ENCODE peak calls at places on chromosomes 5 and 9, in six cellular contexts. X is stimulated activated CD4-positive, alpha-beta T cell treated with anti-CD3 and anti-CD28 coated beads, TNF-alpha, amount 100 ng/mL, for 48 hours; S is tibial nerve; M is activated CD4-positive, alpha-beta T cell treated with anti-CD3 and anti-CD28 coated beads for 24 hours; B is Ammon's horn; U is GM23248. I is an unnamed sample.

GRCh38 chr5:135887881-135888614 is 7.6 kb downstream of the IL9 start:
- DNase-seq in X (no peak), S (no peak), M (no peak), B (no peak), U (peak), I (no peak)

GRCh38 chr5:143101134-143101533 is 302.4 kb downstream of the NR3C1 start:
- DNase-seq in X (no peak), S (no peak), M (no peak), B (no peak), U (no peak), I (no peak)

GRCh38 chr5:172086312-172086975 is 80.0 kb upstream of the FBXW11 start:
- DNase-seq in X (no peak), S (no peak), M (no peak), B (no peak), U (no peak), I (no peak)

GRCh38 chr5:132506094-132506692 is 15.6 kb upstream of the IRF1 start:
- DNase-seq in X (no peak), S (no peak), M (no peak), B (peak), U (peak), I (no peak)

GRCh38 chr5:66796306-66797292 is 200.4 kb downstream of the MAST4 start:
- DNase-seq in X (no peak), S (no peak), M (no peak), B (no peak), U (peak), I (no peak)

GRCh38 chr5:92886751-92887150 is 694.3 kb downstream of the NR2F1-AS1 start:
- DNase-seq in X (no peak), S (no peak), M (no peak), B (no peak), U (no peak), I (no peak)

GRCh38 chr9:14775917-14776316 is 53.4 kb upstream of the CER1 start:
- DNase-seq in X (no peak), S (no peak), M (no peak), B (no peak), U (no peak), I (no peak)

GRCh38 chr5:77638204-77638762 is at the start of gene OTP:
- DNase-seq in X (no peak), S (no peak), M (no peak), B (no peak), U (no peak), I (no peak)

GRCh38 chr5:36978196-36978595 is 101.6 kb downstream of the NIPBL start:
- DNase-seq in X (no peak), S (no peak), M (no peak), B (no peak), U (no peak), I (no peak)

GRCh38 chr5:78537821-78538220 is 110.8 kb downstream of the LHFPL2 start:
- DNase-seq in X (no peak), S (no peak), M (no peak), B (peak), U (peak), I (no peak)

GRCh38 chr9:81771606-81772005 is 82.3 kb upstream of the TLE1 start:
- DNase-seq in X (no peak), S (no peak), M (no peak), B (no peak), U (peak), I (no peak)

GRCh38 chr5:112863549-112863948 is 2.5 kb downstream of the SRP19 start:
- DNase-seq in X (no peak), S (no peak), M (no peak), B (no peak), U (no peak), I (no peak)

GRCh38 chr5:61330341-61330878 is 1.6 kb upstream of the ZSWIM6 start:
- DNase-seq in X (no peak), S (no peak), M (no peak), B (peak), U (peak), I (no peak)

GRCh38 chr5:173094012-173094661 is 38.0 kb downstream of the CREBRF start:
- DNase-seq in X (no peak), S (no peak), M (no peak), B (no peak), U (peak), I (no peak)

GRCh38 chr5:42870882-42871418 is 59.3 kb upstream of the SELENOP start:
- DNase-seq in X (no peak), S (no peak), M (no peak), B (peak), U (no peak), I (no peak)

GRCh38 chr5:141664733-141665461 is 13.7 kb upstream of the FCHSD1 start:
- DNase-seq in X (peak), S (peak), M (peak), B (peak), U (peak), I (peak)

GRCh38 chr9:114030364-114030763 is 47.7 kb downstream of the AMBP start:
- DNase-seq in X (no peak), S (no peak), M (no peak), B (no peak), U (peak), I (no peak)

GRCh38 chr5:125151150-125151932 is 404.9 kb upstream of the ZNF608 start:
- DNase-seq in X (no peak), S (no peak), M (no peak), B (peak), U (no peak), I (no peak)

GRCh38 chr9:14670718-14671117 is 22.5 kb downstream of the ZDHHC21 start:
- DNase-seq in X (no peak), S (no peak), M (no peak), B (no peak), U (peak), I (no peak)

GRCh38 chr5:65823174-65823573 is 101.2 kb downstream of the NLN start:
- DNase-seq in X (no peak), S (no peak), M (no peak), B (no peak), U (no peak), I (no peak)

GRCh38 chr5:91151947-91152346 is 231.2 kb downstream of the ARRDC3 start:
- DNase-seq in X (no peak), S (peak), M (no peak), B (no peak), U (peak), I (no peak)

GRCh38 chr9:83642784-83643183 is 19.8 kb downstream of the IDNK start:
- DNase-seq in X (no peak), S (no peak), M (no peak), B (no peak), U (no peak), I (no peak)

GRCh38 chr5:144598451-144599068 is 427.9 kb downstream of the KCTD16 start:
- DNase-seq in X (no peak), S (no peak), M (no peak), B (peak), U (peak), I (no peak)

GRCh38 chr9:555493-555892 is 286.0 kb upstream of the DMRT1 start:
- DNase-seq in X (no peak), S (no peak), M (no peak), B (no peak), U (no peak), I (no peak)

GRCh38 chr5:60497706-60498500 is 202.1 kb downstream of the DEPDC1B start:
- DNase-seq in X (no peak), S (no peak), M (no peak), B (no peak), U (no peak), I (no peak)

GRCh38 chr5:643811-644271 is 31.7 kb downstream of the CEP72 start:
- DNase-seq in X (no peak), S (no peak), M (no peak), B (no peak), U (no peak), I (no peak)

I was measured in GOT3.